ENCODE peak calls at places on chromosomes 4 and X, in five cellular contexts. Q, U, H, G and W are unnamed samples.

GRCh38 chr4:100582146-100582545 is 64.3 kb upstream of the EMCN start:
- DNase-seq in U (no peak), H (peak), G (no peak), Q (no peak), W (no peak)

GRCh38 chrX:11319689-11320302 is 26.6 kb downstream of the AMELX start:
- DNase-seq in G (no peak), Q (no peak), U (no peak), H (no peak), W (no peak)

GRCh38 chr4:114132830-114133229 is 153.4 kb upstream of the ARSJ start:
- DNase-seq in G (no peak), Q (no peak), H (peak), U (no peak), W (no peak)

GRCh38 chrX:39874202-39874816 is 223.4 kb downstream of the BCOR start:
- DNase-seq in H (no peak), U (no peak), Q (no peak), G (no peak), W (no peak)

GRCh38 chrX:134990475-134991473 is at the start of gene SMIM10:
- DNase-seq in H (peak), U (peak), G (no peak), Q (peak), W (peak)

GRCh38 chr4:169229571-169230028 is 41.2 kb downstream of the SH3RF1 start:
- DNase-seq in G (no peak), U (no peak), H (peak), Q (no peak), W (no peak)

GRCh38 chr4:4866833-4867744 is 7.6 kb downstream of the MSX1 start:
- DNase-seq in G (no peak), U (no peak), Q (no peak), H (no peak), W (peak)

GRCh38 chr4:184911310-184911709 is 85.5 kb upstream of the ACSL1 start:
- DNase-seq in U (no peak), Q (no peak), G (no peak), H (peak), W (no peak)

GRCh38 chrX:121259170-121259569 is 211.8 kb downstream of the GLUD2 start:
- DNase-seq in G (no peak), Q (no peak), H (no peak), U (no peak), W (no peak)

GRCh38 chr4:72383439-72383838 is 185.6 kb downstream of the ADAMTS3 start:
- DNase-seq in G (no peak), U (no peak), Q (no peak), H (no peak), W (no peak)

GRCh38 chr4:5050520-5050955 is 742 bp upstream of the STK32B start:
- DNase-seq in Q (peak), G (no peak), H (peak), U (peak), W (peak)

GRCh38 chr4:122005064-122005755 is 53.4 kb upstream of the TRPC3 start:
- DNase-seq in G (no peak), U (no peak), H (peak), Q (no peak), W (no peak)

GRCh38 chr4:119031218-119031617 is 104.4 kb upstream of the MYOZ2 start:
- DNase-seq in G (no peak), Q (no peak), H (no peak), U (no peak), W (no peak)

GRCh38 chr4:140071806-140072205 is 82.2 kb downstream of the MAML3 start:
- DNase-seq in Q (no peak), G (peak), H (peak), U (peak), W (no peak)

GRCh38 chrX:120514236-120514635 is 45.1 kb upstream of the LAMP2 start:
- DNase-seq in Q (peak), H (peak), U (no peak), G (no peak), W (peak)

GRCh38 chr4:139718833-139719232 is 53.2 kb downstream of the MGST2 start:
- DNase-seq in U (no peak), G (no peak), Q (no peak), H (no peak), W (peak)

GRCh38 chrX:143669395-143669794 is 33.5 kb upstream of the SLITRK4 start:
- DNase-seq in U (no peak), G (no peak), H (peak), Q (no peak), W (no peak)

GRCh38 chr4:6118201-6118600 is 82.1 kb downstream of the JAKMIP1 start:
- DNase-seq in G (no peak), U (no peak), Q (no peak), H (no peak), W (no peak)

GRCh38 chr4:8200302-8200975 is 1.3 kb downstream of the SH3TC1 start:
- DNase-seq in U (peak), H (peak), G (peak), Q (peak), W (no peak)

GRCh38 chr4:105526656-105527055 is 25.8 kb upstream of the ARHGEF38 start:
- DNase-seq in Q (no peak), H (no peak), G (no peak), U (no peak), W (no peak)

GRCh38 chrX:40422021-40422420 is 158.7 kb upstream of the ATP6AP2 start:
- DNase-seq in Q (no peak), G (no peak), U (no peak), H (no peak), W (no peak)

GRCh38 chr4:180828455-180829018 is 1414.7 kb upstream of the TENM3 start:
- DNase-seq in Q (no peak), H (peak), G (no peak), U (peak), W (peak)

GRCh38 chr4:69321153-69321729 is 41.0 kb downstream of the UGT2B28 start:
- DNase-seq in U (peak), H (no peak), G (no peak), Q (no peak), W (no peak)

GRCh38 chr4:37469286-37469685 is 216.9 kb downstream of the RELL1 start:
- DNase-seq in Q (no peak), U (no peak), G (no peak), H (no peak), W (no peak)

GRCh38 chr4:114598191-114599121 is at the start of gene UGT8:
- DNase-seq in G (no peak), H (peak), U (peak), Q (peak), W (peak)

GRCh38 chrX:39957816-39958561 is 139.8 kb downstream of the BCOR start:
- DNase-seq in U (no peak), G (no peak), H (peak), Q (no peak), W (no peak)

GRCh38 chrX:152927858-152928760 is 30.2 kb downstream of the ZNF185 start:
- DNase-seq in U (no peak), G (no peak), Q (no peak), H (no peak), W (no peak)

GRCh38 chr4:11424000-11424399 is 4.7 kb downstream of the HS3ST1 start:
- DNase-seq in G (no peak), Q (peak), U (no peak), H (peak), W (peak)

GRCh38 chr4:185865901-185866328 is 53.9 kb upstream of the SORBS2 start:
- DNase-seq in Q (no peak), U (peak), G (no peak), H (peak), W (no peak)

GRCh38 chr4:15149842-15150592 is 147.7 kb downstream of the CPEB2 start:
- DNase-seq in G (no peak), H (peak), Q (peak), U (peak), W (peak)

GRCh38 chr4:129822708-129823504 is 727.0 kb downstream of the C4orf33 start:
- DNase-seq in U (no peak), G (no peak), Q (no peak), H (peak), W (no peak)

GRCh38 chr4:26197018-26197779 is 123.6 kb upstream of the RBPJ start:
- DNase-seq in Q (no peak), G (peak), U (no peak), H (peak), W (no peak)

GRCh38 chr4:76558391-76559235 is 123.6 kb downstream of the SHROOM3 start:
- DNase-seq in G (no peak), H (no peak), U (no peak), Q (no peak), W (peak)

GRCh38 chr4:54004463-54004862 is 59.9 kb downstream of the CHIC2 start:
- DNase-seq in G (no peak), H (no peak), Q (no peak), U (no peak), W (no peak)